ENCODE peak calls at places on chromosomes 12 and 14, in five cellular contexts. B is cardiac fibroblast, X is omental fat pad, J is GM12865, M is right lobe of liver. I is an unnamed sample.

GRCh38 chr12:122845041-122845864 is 10.0 kb downstream of the HIP1R start:
- DNase-seq in B (no peak), X (no peak), J (no peak), M (no peak), I (no peak)

GRCh38 chr12:65699251-65699650 is 125.0 kb upstream of the HMGA2 start:
- DNase-seq in B (peak), X (no peak), J (no peak), M (no peak), I (no peak)

GRCh38 chr14:77208266-77208978 is 26.8 kb downstream of the TMEM63C start:
- DNase-seq in B (peak), X (peak), J (peak), M (peak), I (peak)

GRCh38 chr12:460301-461230 is 827 bp downstream of the B4GALNT3 start:
- DNase-seq in B (no peak), X (no peak), J (peak), M (no peak), I (no peak)

GRCh38 chr14:21748869-21749303 is 75.3 kb upstream of the OR4E1 start:
- DNase-seq in B (peak), X (no peak), J (peak), M (no peak), I (no peak)

GRCh38 chr12:96774501-96775256 is 132.4 kb upstream of the NEDD1 start:
- DNase-seq in B (no peak), X (no peak), J (no peak), M (no peak), I (no peak)

GRCh38 chr12:6635856-6636521 is at the start of gene LPAR5:
- DNase-seq in B (peak), X (no peak), J (peak), M (no peak), I (no peak)

GRCh38 chr12:98149270-98149669 is 366.1 kb upstream of the TMPO start:
- DNase-seq in B (no peak), X (no peak), J (peak), M (no peak), I (no peak)

GRCh38 chr14:74008843-74009499 is 10.1 kb downstream of the ENTPD5 start:
- DNase-seq in B (no peak), X (no peak), J (no peak), M (no peak), I (no peak)

GRCh38 chr14:34837801-34838322 is 37.3 kb downstream of the BAZ1A start:
- DNase-seq in B (no peak), X (no peak), J (no peak), M (no peak), I (no peak)

GRCh38 chr12:123363385-123363742 is 1.3 kb downstream of the SBNO1 start:
- DNase-seq in B (no peak), X (no peak), J (peak), M (no peak), I (no peak)

GRCh38 chr12:70774055-70774454 is 136.8 kb upstream of the PTPRB start:
- DNase-seq in B (no peak), X (no peak), J (no peak), M (no peak), I (no peak)

GRCh38 chr14:64806202-64806861 is 73.4 kb downstream of the SPTB start:
- DNase-seq in B (peak), X (no peak), J (no peak), M (no peak), I (no peak)

GRCh38 chr12:48454675-48455074 is 17.7 kb upstream of the ANP32D start:
- DNase-seq in B (peak), X (no peak), J (peak), M (no peak), I (no peak)
- TF ChIP-seq CTCF in B (peak), X (no peak), J (peak), M (peak), I (peak)

DNA sequence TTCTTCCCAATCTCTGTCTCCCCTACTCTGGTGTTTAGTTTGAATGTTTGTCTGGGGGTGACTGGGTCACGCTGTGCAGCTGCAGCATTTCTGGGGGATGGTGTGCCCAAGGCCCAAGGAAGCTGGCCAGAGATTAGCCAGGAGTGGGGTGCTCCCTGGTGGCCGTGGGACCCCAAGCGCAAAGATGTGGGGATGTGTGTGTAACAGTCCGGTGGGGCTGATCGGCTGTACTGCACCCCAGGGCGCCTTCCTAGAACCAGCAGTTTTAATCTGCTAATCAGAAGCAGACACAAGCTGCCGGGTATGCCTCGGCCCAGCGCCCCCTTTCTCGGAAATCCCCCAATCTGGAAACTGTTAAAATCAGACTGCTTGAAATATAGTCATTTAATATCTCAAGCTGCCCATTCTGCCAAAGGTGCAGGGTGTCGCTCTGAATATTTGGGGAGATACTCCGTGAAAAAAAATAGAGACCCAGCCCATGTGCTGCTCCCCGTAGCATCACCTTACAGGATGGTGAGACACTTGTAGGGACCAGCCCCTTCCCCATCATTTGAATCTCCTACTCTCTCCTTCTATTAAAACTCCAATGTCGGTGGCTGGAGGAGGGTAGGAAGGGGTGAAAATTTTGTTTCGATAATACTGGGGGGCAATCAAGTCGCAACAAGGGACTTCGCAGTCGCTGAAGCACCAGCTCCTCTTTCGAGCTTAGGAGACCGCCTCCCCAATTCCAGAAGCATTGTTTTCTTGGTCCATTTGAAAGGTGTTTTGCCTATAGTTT is 4.3 kb downstream of the HOXC9 start:
- DNase-seq in B (no peak), X (no peak), J (no peak), M (no peak), I (no peak)
- TF ChIP-seq CTCF in B (no peak), X (no peak), J (no peak), M (no peak), I (no peak)

DNA sequence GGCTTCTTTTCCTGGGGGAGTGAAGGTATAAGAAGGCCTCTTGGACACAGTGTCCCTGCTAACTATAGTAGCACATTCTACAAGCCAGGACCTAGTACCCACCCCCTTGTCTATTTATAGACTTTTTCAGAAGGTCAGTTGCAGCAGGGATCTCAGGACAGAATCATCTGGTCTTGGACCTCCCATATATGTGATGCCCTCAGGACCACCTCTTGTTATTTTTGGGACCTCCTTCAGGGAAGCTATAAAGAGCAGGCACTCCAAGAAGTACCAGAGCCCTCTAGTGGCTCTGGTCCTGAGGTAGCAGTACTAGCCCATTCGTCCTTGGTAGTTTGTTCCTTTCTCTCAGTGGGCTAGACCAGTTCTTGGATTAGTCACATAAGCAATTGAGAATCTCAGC is 4.3 kb downstream of the COQ10A start:
- DNase-seq in B (peak), X (no peak), J (peak), M (no peak), I (no peak)
- TF ChIP-seq CTCF in B (peak), X (no peak), J (peak), M (no peak), I (peak)

GRCh38 chr12:93968928-93969327 is 179.4 kb upstream of the PLXNC1 start:
- DNase-seq in B (no peak), X (no peak), J (no peak), M (no peak), I (no peak)

GRCh38 chr12:93966516-93967133 is 181.8 kb upstream of the PLXNC1 start:
- DNase-seq in B (no peak), X (no peak), J (no peak), M (no peak), I (no peak)

GRCh38 chr12:93968518-93968917 is 179.9 kb upstream of the PLXNC1 start:
- DNase-seq in B (no peak), X (no peak), J (no peak), M (no peak), I (no peak)

GRCh38 chr12:93964936-93965335 is 183.4 kb upstream of the PLXNC1 start:
- DNase-seq in B (no peak), X (no peak), J (no peak), M (no peak), I (no peak)

GRCh38 chr12:93967454-93967853 is 180.9 kb upstream of the PLXNC1 start:
- DNase-seq in B (no peak), X (no peak), J (no peak), M (no peak), I (no peak)
- TF ChIP-seq CTCF in B (no peak), X (no peak), J (no peak), M (no peak), I (no peak)

GRCh38 chr14:36207500-36207899 is 31.0 kb upstream of the PTCSC3 start:
- DNase-seq in B (peak), X (no peak), J (no peak), M (no peak), I (no peak)
- TF ChIP-seq CTCF in B (peak), X (no peak), J (no peak), M (peak), I (peak)

DNA sequence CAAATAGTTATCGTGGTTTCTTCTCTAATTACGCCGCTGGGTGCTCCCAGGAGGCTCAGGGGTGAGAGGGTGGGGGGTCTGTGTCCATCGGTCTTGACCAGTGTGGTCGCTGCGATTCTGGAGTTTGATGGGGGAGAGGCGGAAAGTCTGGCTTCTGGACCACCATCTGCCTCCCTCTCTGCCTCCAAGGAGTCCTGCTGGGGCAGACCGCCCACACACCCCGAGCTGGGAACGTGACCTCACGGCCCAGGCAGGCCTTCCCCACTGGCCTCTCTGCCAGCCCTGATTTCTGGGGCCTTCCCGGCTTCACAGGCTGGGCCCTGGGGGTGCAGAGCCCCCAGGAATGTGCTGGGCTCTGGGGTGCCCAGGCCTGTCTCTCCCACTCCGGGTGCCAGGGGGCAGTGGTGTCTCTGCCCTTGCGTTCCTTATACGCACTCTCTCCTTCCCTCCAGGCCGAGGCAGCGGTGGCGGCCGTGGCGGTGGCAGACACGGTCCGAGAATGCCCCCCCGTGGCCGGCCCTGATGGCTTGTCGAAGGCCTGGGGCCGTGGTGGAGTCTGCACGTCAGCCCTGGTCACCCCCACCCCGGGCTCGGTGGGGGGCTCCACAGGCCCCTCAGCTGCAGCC is 19.0 kb downstream of the KIF26A start:
- DNase-seq in B (no peak), X (no peak), J (no peak), M (no peak), I (no peak)
- TF ChIP-seq CTCF in B (no peak), X (no peak), J (no peak), M (peak), I (peak)

I was measured in type B pancreatic cell.